ENCODE peak calls at places on chromosomes 5 and 9, in five cellular contexts. One of them, this sample, is unnamed.

GRCh38 chr5:178209334-178210072 is 5.2 kb downstream of the HNRNPAB start:
- DNase-seq in cardiac fibroblast: no peak
- DNase-seq in colonic mucosa: no peak
- DNase-seq in WERI-Rb-1: no peak
- DNase-seq in sigmoid colon: peak; percentile 40
- DNase-seq in this sample: no peak

GRCh38 chr9:122897969-122898368 is 7.2 kb downstream of the RC3H2 start:
- DNase-seq in WERI-Rb-1: no peak
- DNase-seq in colonic mucosa: no peak
- DNase-seq in cardiac fibroblast: peak; percentile 63
- DNase-seq in sigmoid colon: no peak
- DNase-seq in this sample: no peak

GRCh38 chr5:6568383-6568782 is 64.5 kb downstream of the NSUN2 start:
- DNase-seq in cardiac fibroblast: no peak
- DNase-seq in WERI-Rb-1: no peak
- DNase-seq in colonic mucosa: no peak
- DNase-seq in sigmoid colon: no peak
- DNase-seq in this sample: peak; percentile 71

GRCh38 chr5:9222054-9222738 is 323.7 kb downstream of the SEMA5A start:
- DNase-seq in cardiac fibroblast: no peak
- DNase-seq in sigmoid colon: no peak
- DNase-seq in WERI-Rb-1: peak; percentile 87
- DNase-seq in colonic mucosa: no peak
- DNase-seq in this sample: no peak

GRCh38 chr5:112742424-112742823 is 4.7 kb downstream of the APC start:
- DNase-seq in WERI-Rb-1: no peak
- DNase-seq in sigmoid colon: no peak
- DNase-seq in colonic mucosa: no peak
- DNase-seq in cardiac fibroblast: peak; percentile 15
- DNase-seq in this sample: no peak

GRCh38 chr5:150148408-150148927 is 7.2 kb downstream of the PDGFRB start:
- DNase-seq in colonic mucosa: no peak
- DNase-seq in WERI-Rb-1: no peak
- DNase-seq in sigmoid colon: no peak
- DNase-seq in cardiac fibroblast: no peak
- DNase-seq in this sample: no peak

GRCh38 chr9:94903961-94904421 is 177.5 kb downstream of the AOPEP start:
- DNase-seq in colonic mucosa: no peak
- DNase-seq in cardiac fibroblast: peak; percentile 77
- DNase-seq in sigmoid colon: no peak
- DNase-seq in WERI-Rb-1: no peak
- DNase-seq in this sample: no peak

GRCh38 chr9:128001411-128002298 is 20.9 kb upstream of the EEIG1 start:
- DNase-seq in WERI-Rb-1: no peak
- DNase-seq in sigmoid colon: no peak
- DNase-seq in cardiac fibroblast: peak; percentile 89
- DNase-seq in colonic mucosa: no peak
- DNase-seq in this sample: no peak

GRCh38 chr9:122346478-122347347 is 24.1 kb upstream of the PTGS1 start:
- DNase-seq in cardiac fibroblast: no peak
- DNase-seq in sigmoid colon: peak; percentile 79
- DNase-seq in colonic mucosa: peak; percentile 42
- DNase-seq in WERI-Rb-1: peak; percentile 54
- DNase-seq in this sample: peak; percentile 30

GRCh38 chr5:150022163-150022540 is 21.6 kb downstream of the HMGXB3 start:
- DNase-seq in WERI-Rb-1: no peak
- DNase-seq in cardiac fibroblast: peak; percentile 94
- DNase-seq in sigmoid colon: no peak
- DNase-seq in colonic mucosa: no peak
- DNase-seq in this sample: no peak

GRCh38 chr9:14326264-14326826 is 12.4 kb upstream of the NFIB start:
- DNase-seq in colonic mucosa: no peak
- DNase-seq in cardiac fibroblast: peak; percentile 79
- DNase-seq in sigmoid colon: no peak
- DNase-seq in WERI-Rb-1: no peak
- DNase-seq in this sample: no peak

GRCh38 chr5:168770036-168770498 is 190.9 kb upstream of the PANK3 start:
- DNase-seq in colonic mucosa: no peak
- DNase-seq in WERI-Rb-1: no peak
- DNase-seq in sigmoid colon: no peak
- DNase-seq in cardiac fibroblast: no peak
- DNase-seq in this sample: no peak

GRCh38 chr9:74556685-74557084 is 59.5 kb downstream of the RORB start:
- DNase-seq in WERI-Rb-1: no peak
- DNase-seq in sigmoid colon: no peak
- DNase-seq in colonic mucosa: no peak
- DNase-seq in cardiac fibroblast: no peak
- DNase-seq in this sample: no peak

GRCh38 chr9:98916660-98917059 is 27.0 kb upstream of the COL15A1 start:
- DNase-seq in colonic mucosa: peak; percentile 32
- DNase-seq in cardiac fibroblast: no peak
- DNase-seq in sigmoid colon: peak; percentile 88
- DNase-seq in WERI-Rb-1: peak; percentile 60
- DNase-seq in this sample: peak; percentile 90

GRCh38 chr9:93123561-93124283 is 10.3 kb downstream of the NINJ1 start:
- DNase-seq in cardiac fibroblast: no peak
- DNase-seq in colonic mucosa: no peak
- DNase-seq in WERI-Rb-1: no peak
- DNase-seq in sigmoid colon: peak; percentile 64
- DNase-seq in this sample: no peak

GRCh38 chr9:74285075-74285474 is 212.1 kb upstream of the RORB start:
- DNase-seq in cardiac fibroblast: no peak
- DNase-seq in sigmoid colon: no peak
- DNase-seq in colonic mucosa: no peak
- DNase-seq in WERI-Rb-1: no peak
- DNase-seq in this sample: no peak

DNA sequence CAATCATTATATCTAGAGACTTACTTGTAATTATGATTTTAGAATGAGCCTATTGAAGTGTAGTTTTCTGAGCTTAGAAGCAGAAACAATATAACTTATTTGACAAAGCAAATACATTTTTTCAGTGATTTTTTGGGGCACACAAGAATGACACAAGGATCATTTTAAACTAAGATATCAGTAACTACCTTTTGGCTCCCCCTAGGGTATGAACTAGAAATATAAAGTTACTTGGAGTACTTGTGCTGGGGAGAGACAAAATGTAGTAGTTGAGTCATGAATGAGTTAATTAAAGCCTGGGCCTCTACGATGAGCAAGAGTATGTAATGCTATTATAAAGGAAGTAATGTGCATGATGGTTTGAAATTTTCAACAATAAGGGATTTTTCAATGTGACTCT is 1244.1 kb upstream of the ACO1 start:
- DNase-seq in WERI-Rb-1: no peak
- DNase-seq in cardiac fibroblast: peak; percentile 25
- DNase-seq in colonic mucosa: no peak
- DNase-seq in sigmoid colon: no peak
- DNase-seq in this sample: no peak
- TF ChIP-seq CTCF in WERI-Rb-1: no peak
- TF ChIP-seq CTCF in cardiac fibroblast: peak; percentile 7
- TF ChIP-seq CTCF in colonic mucosa: peak; percentile 16
- TF ChIP-seq CTCF in sigmoid colon: no peak
- TF ChIP-seq CTCF in this sample: no peak

DNA sequence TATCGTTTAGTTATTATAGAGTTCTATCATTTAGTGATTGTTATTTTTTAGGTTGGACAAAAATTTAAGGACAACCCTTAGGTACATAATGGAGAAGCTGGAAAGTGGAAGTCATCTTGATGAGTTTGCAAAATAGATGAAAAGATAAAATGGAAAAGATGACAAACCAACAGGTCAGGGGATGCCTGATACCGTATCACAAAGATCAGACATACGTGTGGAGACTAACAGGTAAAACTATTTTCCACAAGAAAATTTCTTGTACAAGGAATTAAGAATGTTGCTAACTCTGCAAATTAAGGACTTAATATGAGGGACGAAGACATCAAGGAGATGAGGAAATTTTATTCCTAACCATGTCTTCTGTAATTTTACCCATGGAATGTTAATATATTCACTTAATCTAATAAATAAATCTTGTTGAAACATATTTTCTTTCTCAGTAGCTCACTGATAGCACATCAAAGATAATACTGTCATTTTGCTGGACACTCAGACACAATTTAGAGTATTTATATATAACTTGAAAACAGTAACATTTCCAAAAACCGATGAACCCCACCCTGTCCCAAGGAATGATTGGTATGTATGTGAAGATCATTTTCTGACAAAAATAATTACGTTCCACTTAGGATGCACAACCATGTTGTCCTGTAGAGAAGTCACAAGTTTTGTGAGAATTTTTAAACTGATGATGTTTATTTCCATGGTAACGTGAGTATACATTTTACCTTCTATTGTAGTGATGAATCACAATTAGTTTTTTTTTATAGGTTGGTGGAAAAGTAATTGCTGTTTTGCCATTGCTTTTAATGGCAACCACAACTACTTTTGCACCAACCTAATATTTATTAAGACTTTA is 2.6 kb downstream of the LURAP1L start:
- DNase-seq in WERI-Rb-1: no peak
- DNase-seq in sigmoid colon: no peak
- DNase-seq in colonic mucosa: no peak
- DNase-seq in cardiac fibroblast: peak; percentile 44
- DNase-seq in this sample: no peak
- H3K4me3 ChIP-seq in WERI-Rb-1: no peak overlapping the region
- H3K4me3 ChIP-seq in sigmoid colon: peak overlapping the region; percentile 85
- H3K4me3 ChIP-seq in colonic mucosa: peak overlapping the region; percentile 69
- H3K4me3 ChIP-seq in cardiac fibroblast: peak overlapping the region; percentile 95
- H3K4me3 ChIP-seq in this sample: no peak overlapping the region

DNA sequence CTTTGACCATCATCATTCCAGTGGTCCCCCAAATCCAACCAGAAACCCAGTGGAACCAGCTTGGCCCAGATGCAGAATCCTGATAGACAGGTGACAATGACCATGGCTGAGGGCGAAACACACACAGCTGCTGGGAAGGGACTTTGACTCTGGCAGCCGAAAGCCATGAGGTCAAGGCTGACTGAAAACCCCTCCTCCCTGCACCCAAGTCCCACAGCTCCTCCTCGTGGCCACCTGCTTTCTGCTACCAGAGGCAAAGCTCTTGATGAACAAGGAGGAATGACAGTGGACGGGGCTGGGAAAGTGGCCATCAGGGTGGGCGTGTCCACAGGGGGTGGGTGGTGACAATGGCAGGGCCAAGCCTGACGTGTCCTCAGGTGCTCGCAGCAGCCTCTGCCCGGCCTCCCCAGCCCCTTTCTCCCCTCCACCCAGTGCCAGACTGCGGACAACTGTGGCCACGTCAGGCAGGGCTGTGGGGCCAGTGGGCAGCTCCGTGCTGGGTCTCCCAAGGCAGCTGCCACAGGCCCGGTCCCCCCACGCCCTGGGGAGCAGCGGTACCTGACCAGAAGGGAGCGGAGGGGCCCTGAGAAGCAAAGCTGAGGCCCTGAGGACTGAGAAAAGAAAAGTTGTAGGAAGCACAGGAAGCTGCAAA is 30.8 kb upstream of the SARDH start:
- DNase-seq in sigmoid colon: peak; percentile 57
- DNase-seq in colonic mucosa: no peak
- DNase-seq in cardiac fibroblast: no peak
- DNase-seq in WERI-Rb-1: peak; percentile 99
- DNase-seq in this sample: peak; percentile 14
- TF ChIP-seq CTCF in sigmoid colon: no peak
- TF ChIP-seq CTCF in colonic mucosa: no peak
- TF ChIP-seq CTCF in cardiac fibroblast: peak; percentile 7
- TF ChIP-seq CTCF in WERI-Rb-1: peak; percentile 93
- TF ChIP-seq CTCF in this sample: no peak

DNA sequence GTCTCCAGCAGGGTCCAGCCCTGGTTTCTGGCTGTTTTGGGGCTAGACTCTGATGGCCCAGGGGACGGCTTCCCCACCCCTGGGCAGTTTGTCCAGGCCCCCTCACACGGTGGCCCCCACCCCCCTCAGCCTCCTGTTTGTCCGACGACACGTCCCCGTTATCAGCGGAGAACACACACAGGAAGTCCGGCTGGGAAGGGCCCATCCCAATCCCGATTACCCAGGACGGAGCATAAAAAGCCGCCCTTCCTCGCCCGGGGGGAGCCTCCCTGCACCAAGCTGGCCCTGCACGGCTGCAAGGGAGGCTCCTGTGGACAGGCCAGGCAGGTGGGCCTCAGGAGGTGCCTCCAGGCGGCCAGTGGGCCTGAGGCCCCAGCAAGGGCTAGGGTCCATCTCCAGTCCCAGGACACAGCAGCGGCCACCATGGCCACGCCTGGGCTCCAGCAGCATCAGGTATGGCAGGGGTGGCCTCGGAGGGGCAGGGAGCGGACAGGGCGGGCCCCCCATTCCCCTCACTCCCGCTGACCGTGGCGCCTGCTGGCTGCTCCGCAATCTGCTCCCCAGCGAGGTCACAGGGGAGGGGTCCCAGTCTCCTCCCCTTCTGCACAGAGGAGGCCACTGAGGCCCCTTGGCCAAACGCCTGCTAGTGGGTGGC is at the start of gene EGFL7:
- DNase-seq in sigmoid colon: no peak
- DNase-seq in cardiac fibroblast: no peak
- DNase-seq in colonic mucosa: no peak
- DNase-seq in WERI-Rb-1: no peak
- DNase-seq in this sample: no peak
- H3K4me3 ChIP-seq in sigmoid colon: peak within 1 kb of the TSS; percentile 47
- H3K4me3 ChIP-seq in cardiac fibroblast: peak within 1 kb of the TSS; percentile 44
- H3K4me3 ChIP-seq in colonic mucosa: peak within 1 kb of the TSS; percentile 40
- H3K4me3 ChIP-seq in WERI-Rb-1: no peak within 1 kb of the TSS
- H3K4me3 ChIP-seq in this sample: peak within 1 kb of the TSS; percentile 59

This sample was measured in testis.